ENCODE peak calls at places on chromosome 20, in eight cellular contexts. E is mammary epithelial cell, N is astrocyte, K is Panc1, G is psoas muscle, I is HCT116, L is A549, R is heart left ventricle. M is an unnamed sample. For H3K4me1, the result is how much of the 10 kb centered on the place peaks cover.

GRCh38 chr20:32667030-32667429 is 6.7 kb downstream of the C20orf203 start:
- DNase-seq in E (no peak), N (no peak), K (no peak), G (no peak), I (no peak), L (no peak), R (no peak), M (no peak)

GRCh38 chr20:3115190-3116107 is 30.9 kb upstream of the AVP start:
- DNase-seq in E (peak), N (peak), K (no peak), G (peak), I (peak), L (peak), R (no peak), M (no peak)

GRCh38 chr20:4190792-4191519 is 175.6 kb upstream of the RNF24 start:
- DNase-seq in E (peak), N (no peak), K (no peak), G (no peak), I (no peak), L (no peak), R (no peak), M (no peak)

GRCh38 chr20:49937023-49937929 is 1.1 kb downstream of the RNF114 start:
- DNase-seq in E (peak), N (no peak), K (no peak), G (no peak), I (no peak), L (no peak), R (no peak), M (peak)

GRCh38 chr20:49541733-49542513 is 26.0 kb downstream of the PTGIS start:
- DNase-seq in E (peak), N (peak), K (peak), G (peak), I (peak), L (peak), R (peak), M (peak)

GRCh38 chr20:51153867-51154707 is 131.2 kb upstream of the KCNG1 start:
- DNase-seq in E (no peak), N (no peak), K (no peak), G (no peak), I (no peak), L (no peak), R (no peak), M (no peak)

GRCh38 chr20:40110241-40110910 is 578.7 kb downstream of the MAFB start:
- DNase-seq in E (no peak), N (no peak), K (no peak), G (peak), I (no peak), L (no peak), R (peak), M (no peak)

GRCh38 chr20:62141397-62142251 is 1.6 kb downstream of the PSMA7 start:
- DNase-seq in E (peak), N (no peak), K (no peak), G (no peak), I (no peak), L (no peak), R (no peak), M (peak)

GRCh38 chr20:50717974-50718761 is 13.2 kb upstream of the PARD6B start:
- DNase-seq in E (no peak), N (no peak), K (no peak), G (no peak), I (no peak), L (no peak), R (no peak), M (peak)

GRCh38 chr20:19712737-19713260 is 45.3 kb upstream of the RIN2 start:
- DNase-seq in E (no peak), N (no peak), K (no peak), G (no peak), I (no peak), L (no peak), R (no peak), M (no peak)

GRCh38 chr20:31559704-31560093 is 45.4 kb upstream of the ID1 start:
- DNase-seq in E (no peak), N (peak), K (no peak), G (no peak), I (no peak), L (no peak), R (no peak), M (no peak)

GRCh38 chr20:57048027-57048869 is 218.2 kb downstream of the BMP7 start:
- DNase-seq in E (peak), N (no peak), K (no peak), G (no peak), I (no peak), L (peak), R (no peak), M (no peak)

DNA sequence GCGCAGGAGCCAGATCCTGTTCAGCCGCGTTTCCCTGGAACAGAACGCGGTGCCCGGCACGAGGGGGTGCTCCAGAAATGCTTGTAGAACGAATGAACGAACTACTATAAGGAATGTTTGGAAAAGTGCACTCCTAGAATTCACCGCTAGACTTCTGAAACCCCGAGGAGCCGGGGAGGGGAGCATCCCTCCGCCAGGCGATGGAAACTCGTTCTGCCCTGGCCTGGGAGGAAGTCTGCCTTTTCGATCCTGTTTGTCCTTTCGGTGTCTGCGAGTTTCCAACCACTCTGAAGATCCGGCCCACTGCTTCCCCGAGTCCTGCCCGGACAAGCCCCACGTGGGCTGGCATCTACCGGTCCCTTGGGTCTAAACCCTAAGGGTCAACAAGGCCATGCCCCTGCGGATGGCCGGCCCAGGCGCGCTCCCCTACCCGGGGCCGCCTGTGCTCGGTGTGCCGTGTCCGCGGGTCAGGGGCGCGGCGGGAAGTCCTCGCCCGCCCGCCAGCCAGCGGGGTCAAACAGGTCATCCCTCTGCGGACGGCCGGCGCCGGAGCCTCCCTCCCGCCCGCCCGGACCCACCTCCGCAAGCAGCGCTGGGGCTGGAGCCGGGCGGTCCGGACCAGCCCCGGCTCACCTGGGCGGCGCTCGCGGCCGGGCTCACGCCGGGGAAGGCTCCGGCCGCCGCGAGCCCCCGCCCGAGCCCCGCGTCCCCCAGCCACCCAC is 521 bp downstream of the SULF2 start:
- DNase-seq in E (peak), N (peak), K (no peak), G (peak), I (no peak), L (peak), R (peak), M (no peak)
- TF ChIP-seq CTCF in E (peak), N (peak), K (peak), G (peak), I (peak), L (no peak), R (peak), M (peak)

GRCh38 chr20:38874460-38875169 is 51.6 kb upstream of the FAM83D start:
- DNase-seq in E (no peak), N (no peak), K (no peak), G (no peak), I (no peak), L (no peak), R (no peak), M (no peak)

GRCh38 chr20:38872491-38873049 is 53.6 kb upstream of the FAM83D start:
- DNase-seq in E (no peak), N (no peak), K (no peak), G (no peak), I (no peak), L (no peak), R (no peak), M (no peak)

GRCh38 chr20:38877483-38877882 is 48.7 kb upstream of the FAM83D start:
- DNase-seq in E (no peak), N (no peak), K (no peak), G (no peak), I (no peak), L (no peak), R (no peak), M (no peak)

GRCh38 chr20:38873050-38873581 is 53.1 kb upstream of the FAM83D start:
- DNase-seq in E (no peak), N (no peak), K (no peak), G (no peak), I (no peak), L (no peak), R (no peak), M (peak)

DNA sequence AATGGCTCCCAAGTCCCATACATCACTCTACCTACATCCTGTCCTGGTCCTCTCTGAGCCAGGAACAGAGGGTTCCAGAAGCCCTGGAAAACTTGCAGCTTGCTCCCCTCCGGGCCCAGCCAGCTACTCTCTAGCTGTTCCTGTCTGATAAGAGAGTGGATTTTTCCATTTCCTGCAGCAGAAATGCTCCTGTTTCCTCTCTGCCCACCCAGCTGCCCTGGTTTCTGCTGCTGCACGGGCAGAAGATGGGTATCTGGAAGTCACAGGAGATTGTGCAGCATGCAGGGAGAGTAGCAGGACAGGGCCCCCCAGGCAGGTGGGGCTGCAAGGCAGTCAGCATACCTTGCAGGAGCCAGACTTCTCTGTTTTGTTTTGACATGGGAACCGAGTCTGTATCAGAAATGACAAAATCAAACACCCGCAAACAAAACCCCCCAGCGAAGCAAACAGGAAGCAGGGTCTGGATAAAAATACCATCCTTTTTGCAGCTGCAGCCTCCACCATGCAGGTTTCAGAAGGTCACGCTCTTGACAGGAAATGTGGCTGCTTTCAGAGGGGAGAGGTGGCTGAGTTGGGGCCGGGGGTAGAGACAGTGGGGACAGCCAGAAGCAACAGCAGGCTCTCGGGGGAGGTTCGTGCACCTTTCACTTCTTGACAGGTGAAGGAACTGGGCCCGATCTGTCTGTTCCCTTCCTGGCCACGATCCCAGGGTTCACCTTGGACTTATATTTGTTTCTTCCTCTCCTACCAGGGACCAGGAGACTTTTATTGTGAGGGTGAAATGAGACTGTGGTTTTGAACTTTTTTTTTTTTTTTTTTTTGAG is 50.8 kb upstream of the FAM83D start:
- DNase-seq in E (no peak), N (no peak), K (no peak), G (no peak), I (no peak), L (no peak), R (peak), M (no peak)
- H3K4me3 ChIP-seq in E (no peak), N (no peak), K (no peak), G (no peak), I (no peak), L (no peak), R (no peak), M (peak)

GRCh38 chr20:36860339-36860738 is 15.6 kb upstream of the TLDC2 start:
- DNase-seq in E (no peak), N (no peak), K (no peak), G (no peak), I (no peak), L (no peak), R (no peak), M (no peak)
- H3K4me1 ChIP-seq in E (half or more), N (under half), K (under half), G (under half), I (under half), L (under half), R (half or more), M (under half)

GRCh38 chr20:101975-102374 is 14.5 kb downstream of the DEFB125 start:
- DNase-seq in E (no peak), N (no peak), K (no peak), G (no peak), I (no peak), L (no peak), R (no peak), M (no peak)

DNA sequence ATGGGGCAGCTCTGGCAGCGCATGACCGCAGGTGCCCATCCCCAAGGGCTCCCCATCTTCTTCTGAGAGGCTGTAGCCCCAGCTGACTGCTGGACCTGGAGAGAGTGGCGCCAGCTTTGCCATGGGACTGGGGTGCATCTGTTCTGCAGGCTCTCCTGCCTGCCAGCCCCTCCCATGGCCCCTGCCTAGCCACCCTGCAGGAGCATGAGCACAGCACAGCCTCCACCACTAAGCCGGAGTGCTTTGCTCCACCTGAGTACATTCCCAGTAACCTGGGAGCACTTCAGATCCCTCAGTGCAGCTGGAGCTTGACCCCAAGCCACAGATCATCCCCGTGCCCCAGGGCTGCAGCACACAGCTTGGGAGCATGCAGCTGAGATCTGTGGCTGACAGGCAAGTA is 16.0 kb downstream of the DEFB125 start:
- DNase-seq in E (no peak), N (no peak), K (no peak), G (no peak), I (no peak), L (no peak), R (no peak), M (no peak)
- TF ChIP-seq CTCF in E (no peak), N (no peak), K (no peak), G (no peak), I (no peak), L (no peak), R (no peak), M (no peak)

GRCh38 chr20:53654932-53655674 is 61.5 kb upstream of the ZNF217 start:
- DNase-seq in E (no peak), N (no peak), K (no peak), G (no peak), I (no peak), L (no peak), R (no peak), M (peak)

GRCh38 chr20:53657732-53658131 is 64.1 kb upstream of the ZNF217 start:
- DNase-seq in E (no peak), N (no peak), K (no peak), G (no peak), I (no peak), L (no peak), R (no peak), M (no peak)

GRCh38 chr20:53656653-53657288 is 63.1 kb upstream of the ZNF217 start:
- DNase-seq in E (peak), N (peak), K (no peak), G (no peak), I (no peak), L (no peak), R (no peak), M (no peak)

GRCh38 chr20:53657289-53657678 is 63.6 kb upstream of the ZNF217 start:
- DNase-seq in E (no peak), N (no peak), K (no peak), G (no peak), I (no peak), L (no peak), R (no peak), M (no peak)

GRCh38 chr20:53655909-53656652 is 62.4 kb upstream of the ZNF217 start:
- DNase-seq in E (peak), N (peak), K (no peak), G (no peak), I (no peak), L (no peak), R (no peak), M (no peak)
- H3K4me3 ChIP-seq in E (no peak), N (no peak), K (no peak), G (no peak), I (no peak), L (no peak), R (no peak), M (no peak)

GRCh38 chr20:34984756-34985261 is 29.1 kb downstream of the MYH7B start:
- DNase-seq in E (no peak), N (no peak), K (no peak), G (peak), I (no peak), L (no peak), R (peak), M (no peak)
- H3K4me1 ChIP-seq in E (under half), N (under half), K (under half), G (under half), I (under half), L (under half), R (under half), M (under half)

DNA sequence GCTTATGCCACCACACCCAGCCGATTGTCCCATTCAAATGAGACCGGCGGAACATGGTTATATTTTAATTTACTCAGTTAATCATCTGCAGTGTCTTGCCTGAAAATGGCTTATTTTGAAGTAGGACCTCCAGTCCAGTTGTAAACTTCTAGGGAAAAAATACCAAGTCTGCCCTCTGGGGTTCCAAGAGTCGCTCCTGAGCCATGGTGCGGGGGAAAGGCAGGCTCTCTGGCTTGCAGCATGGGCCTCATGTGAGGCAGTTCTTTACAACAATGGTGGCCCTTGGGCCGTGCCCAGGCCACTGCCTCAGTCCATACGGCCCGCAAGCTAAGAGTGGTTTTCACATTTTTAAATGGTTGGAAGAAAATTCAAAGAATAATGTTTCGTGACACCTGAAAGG is 62.7 kb upstream of the XRN2 start:
- DNase-seq in E (no peak), N (no peak), K (no peak), G (no peak), I (no peak), L (no peak), R (no peak), M (no peak)
- TF ChIP-seq CTCF in E (no peak), N (no peak), K (no peak), G (no peak), I (peak), L (no peak), R (no peak), M (no peak)

GRCh38 chr20:33991498-33991897 is 2.2 kb upstream of the RALY start:
- DNase-seq in E (no peak), N (no peak), K (no peak), G (no peak), I (no peak), L (no peak), R (no peak), M (no peak)
- H3K4me3 ChIP-seq in E (no peak), N (no peak), K (peak), G (no peak), I (no peak), L (no peak), R (no peak), M (no peak)

GRCh38 chr20:45367126-45367525 is 4.2 kb downstream of the SYS1 start:
- DNase-seq in E (no peak), N (no peak), K (no peak), G (no peak), I (no peak), L (no peak), R (no peak), M (no peak)
- H3K4me1 ChIP-seq in E (under half), N (under half), K (under half), G (under half), I (under half), L (under half), R (under half), M (under half)